ENCODE peak calls at places on chromosomes 11 and 22, in four cellular contexts. S is HEK293T, F is HepG2, Q is K562. X is an unnamed sample.

GRCh38 chr11:19918302-19919049 is 205.8 kb downstream of the NAV2 start:
- DNase-seq in S (no peak), F (no peak), Q (no peak), X (no peak)

GRCh38 chr11:112539165-112539564 is 278.5 kb upstream of the PLET1 start:
- DNase-seq in S (no peak), F (no peak), Q (no peak), X (no peak)

GRCh38 chr11:86758171-86758570 is 42.2 kb upstream of the PRSS23 start:
- DNase-seq in S (no peak), F (no peak), Q (no peak), X (no peak)

GRCh38 chr22:43643362-43643761 is 168.7 kb downstream of the EFCAB6 start:
- DNase-seq in S (no peak), F (no peak), Q (no peak), X (no peak)

GRCh38 chr11:32071811-32072210 is 19.1 kb upstream of the RCN1 start:
- DNase-seq in S (peak), F (peak), Q (peak), X (peak)

GRCh38 chr11:2693271-2693833 is 6.4 kb downstream of the KCNQ1OT1 start:
- DNase-seq in S (no peak), F (no peak), Q (no peak), X (peak)

GRCh38 chr22:30290318-30290678 is 993 bp upstream of the CASTOR1 start:
- DNase-seq in S (no peak), F (no peak), Q (no peak), X (no peak)

GRCh38 chr22:17897411-17897810 is 123.1 kb upstream of the BID start:
- DNase-seq in S (no peak), F (peak), Q (no peak), X (no peak)

GRCh38 chr22:45942787-45943493 is 34.0 kb downstream of the WNT7B start:
- DNase-seq in S (no peak), F (no peak), Q (no peak), X (no peak)

GRCh38 chr22:25623310-25623734 is 58.8 kb downstream of the GRK3 start:
- DNase-seq in S (no peak), F (no peak), Q (no peak), X (no peak)

GRCh38 chr11:122781378-122782040 is 56.8 kb upstream of the CRTAM start:
- DNase-seq in S (peak), F (peak), Q (peak), X (peak)
- TF ChIP-seq ELF4 in S (no peak), F (no peak), Q (no peak), X (no peak)

DNA sequence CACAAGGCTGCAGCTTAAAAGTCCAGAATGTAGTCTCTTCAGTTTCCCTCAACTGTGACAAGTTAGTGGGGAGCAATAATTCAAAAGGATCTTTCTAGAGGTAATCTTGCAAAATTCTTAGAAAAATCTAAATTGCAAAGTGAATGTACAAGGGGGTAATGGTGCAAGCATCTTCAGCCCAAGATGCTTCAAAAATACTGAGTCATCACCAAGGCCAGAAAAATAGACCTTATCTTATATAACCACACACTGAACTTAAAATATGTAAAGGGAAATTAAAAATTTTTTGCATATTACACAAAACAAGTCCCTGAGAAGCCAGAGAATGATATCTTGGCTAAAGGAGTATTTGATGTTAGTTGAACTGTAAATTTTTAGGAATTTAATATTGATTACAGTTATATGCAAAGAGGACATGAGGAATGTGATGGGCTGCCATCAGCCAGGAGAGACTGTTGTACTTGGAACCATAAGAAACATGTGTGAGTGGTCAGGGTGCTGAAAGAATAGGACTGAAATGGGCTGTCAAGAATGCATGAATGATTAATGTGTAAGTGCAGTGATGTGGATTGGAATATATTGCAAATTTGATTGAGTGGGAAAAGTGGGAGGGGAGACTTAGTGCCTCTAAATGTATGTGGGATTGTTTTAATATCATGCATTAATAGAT is 85.7 kb upstream of the LIN7C start:
- DNase-seq in S (no peak), F (no peak), Q (no peak), X (no peak)
- TF ChIP-seq ELF4 in S (no peak), F (no peak), Q (no peak), X (no peak)

DNA sequence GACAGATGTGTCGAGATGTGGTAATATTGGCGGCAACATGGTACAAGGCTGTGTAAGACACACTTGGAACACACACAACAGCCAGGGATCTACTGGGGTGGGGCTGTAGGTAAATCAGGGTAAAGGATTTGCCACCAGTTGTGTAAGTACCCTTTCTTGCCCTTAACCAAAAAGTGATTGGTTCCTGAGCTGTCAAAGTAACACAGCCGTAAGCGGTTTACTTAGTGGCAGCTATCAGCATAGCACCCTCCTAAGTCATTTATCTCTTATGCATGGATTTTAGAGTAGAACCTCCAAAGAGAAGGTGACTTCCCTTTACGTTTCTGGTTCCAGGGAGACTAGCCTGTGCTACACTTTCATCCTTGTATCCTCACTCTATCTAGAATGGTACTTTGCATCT is 57.2 kb downstream of the SPECC1L start:
- DNase-seq in S (no peak), F (no peak), Q (peak), X (no peak)
- TF ChIP-seq ELF4 in S (no peak), F (no peak), Q (no peak), X (no peak)

DNA sequence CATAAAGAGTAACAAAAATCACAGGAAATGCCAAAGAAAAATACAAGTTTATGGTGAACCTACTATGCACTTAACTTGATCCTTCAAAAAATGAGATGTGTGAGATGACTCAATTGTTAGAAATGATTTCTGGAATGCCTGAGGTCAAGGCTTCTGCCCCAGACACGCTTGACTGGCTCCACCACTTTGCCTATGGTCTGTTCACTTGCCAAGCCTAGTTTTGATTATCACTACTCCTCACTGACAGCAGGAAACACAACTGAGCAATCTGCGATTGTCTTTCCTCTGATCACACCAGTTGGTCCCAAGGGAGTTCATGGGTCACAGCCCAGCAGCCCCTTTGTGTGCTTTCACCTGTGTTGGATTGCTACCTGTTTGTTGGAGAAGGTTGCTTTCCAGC is 20.6 kb upstream of the PRDM10 start:
- DNase-seq in S (no peak), F (peak), Q (no peak), X (no peak)
- TF ChIP-seq ELF4 in S (no peak), F (no peak), Q (no peak), X (no peak)

GRCh38 chr11:109772846-109773400 is 320.3 kb upstream of the ZC3H12C start:
- DNase-seq in S (no peak), F (no peak), Q (no peak), X (no peak)
- TF ChIP-seq ELF4 in S (no peak), F (no peak), Q (no peak), X (no peak)

GRCh38 chr22:48424201-48424627 is 1403.5 kb downstream of the BRD1 start:
- DNase-seq in S (no peak), F (no peak), Q (no peak), X (no peak)

GRCh38 chr22:48422900-48423480 is 1404.7 kb downstream of the BRD1 start:
- DNase-seq in S (no peak), F (no peak), Q (no peak), X (no peak)

GRCh38 chr22:48424661-48425060 is 1403.0 kb downstream of the BRD1 start:
- DNase-seq in S (no peak), F (no peak), Q (no peak), X (no peak)

GRCh38 chr22:48425091-48425506 is 1402.6 kb downstream of the BRD1 start:
- DNase-seq in S (no peak), F (no peak), Q (no peak), X (no peak)

GRCh38 chr22:48423481-48423901 is 1404.2 kb downstream of the BRD1 start:
- DNase-seq in S (no peak), F (no peak), Q (no peak), X (no peak)
- TF ChIP-seq ELF4 in S (no peak), F (no peak), Q (no peak), X (no peak)

DNA sequence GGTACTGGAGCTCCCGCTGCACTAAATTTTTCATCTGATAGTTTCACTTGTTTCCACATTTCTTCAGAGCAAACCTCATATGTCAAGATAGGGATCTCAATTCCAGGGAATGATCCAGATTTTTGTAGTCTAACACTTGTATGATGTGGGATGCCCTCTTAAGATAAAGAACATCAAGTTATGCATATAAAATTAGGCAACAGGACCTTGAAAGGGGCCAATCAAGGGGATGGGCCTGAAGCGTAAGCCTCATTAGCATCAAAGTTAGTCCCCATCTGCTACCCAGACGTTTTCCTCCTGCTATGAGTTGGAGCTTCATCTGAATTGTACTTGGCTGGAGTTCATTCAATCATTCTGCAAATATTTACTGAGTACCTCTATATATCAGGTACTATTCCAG is 17.5 kb downstream of the PDGFD start:
- DNase-seq in S (no peak), F (no peak), Q (no peak), X (no peak)
- TF ChIP-seq ELF4 in S (no peak), F (no peak), Q (no peak), X (no peak)